ENCODE peak calls at places on chromosomes 13 and 19, in nine cellular contexts. R is keratinocyte, E is neuronal stem cell, K is fibroblast of lung, C is endodermal cell, Q is K562, S is SK-N-SH, Z is mesendoderm, U is neural progenitor cell. G is an unnamed sample.

GRCh38 chr13:106479849-106480400 is 55.5 kb downstream of the EFNB2 start:
- DNase-seq in R (no peak), E (no peak), K (no peak), C (no peak), Q (no peak), S (no peak), Z (no peak), U (no peak), G (no peak)

GRCh38 chr13:48749144-48749543 is 95.4 kb downstream of the CYSLTR2 start:
- DNase-seq in R (no peak), E (no peak), K (peak), C (no peak), Q (no peak), S (no peak), Z (no peak), U (no peak), G (no peak)

GRCh38 chr13:92463134-92463533 is 763.5 kb upstream of the GPC6 start:
- DNase-seq in R (no peak), E (no peak), K (no peak), C (no peak), Q (no peak), S (no peak), Z (no peak), U (no peak), G (no peak)

GRCh38 chr19:35975608-35976214 is 19.3 kb upstream of the SDHAF1 start:
- DNase-seq in R (no peak), E (peak), K (peak), C (peak), Q (peak), S (no peak), Z (peak), U (peak), G (peak)

GRCh38 chr13:24199016-24199415 is 38.5 kb downstream of the SPATA13 start:
- DNase-seq in R (no peak), E (no peak), K (no peak), C (peak), Q (no peak), S (no peak), Z (no peak), U (no peak), G (no peak)

GRCh38 chr19:33530261-33530660 is 8.7 kb upstream of the PEPD start:
- DNase-seq in R (no peak), E (no peak), K (no peak), C (no peak), Q (no peak), S (no peak), Z (no peak), U (no peak), G (no peak)

GRCh38 chr13:30082391-30082790 is 225.0 kb downstream of the KATNAL1 start:
- DNase-seq in R (no peak), E (no peak), K (no peak), C (no peak), Q (no peak), S (no peak), Z (no peak), U (no peak), G (no peak)

GRCh38 chr13:69423844-69424243 is 683.8 kb upstream of the ATXN8OS start:
- DNase-seq in R (no peak), E (no peak), K (no peak), C (peak), Q (no peak), S (no peak), Z (peak), U (peak), G (no peak)

GRCh38 chr19:41439441-41440222 is at the start of gene DMAC2:
- DNase-seq in R (peak), E (peak), K (peak), C (peak), Q (peak), S (peak), Z (peak), U (peak), G (peak)

GRCh38 chr13:27026396-27026795 is 145.2 kb downstream of the USP12 start:
- DNase-seq in R (no peak), E (no peak), K (no peak), C (no peak), Q (no peak), S (no peak), Z (no peak), U (no peak), G (no peak)

GRCh38 chr19:52520013-52520412 is 7.5 kb upstream of the ZNF808 start:
- DNase-seq in R (no peak), E (no peak), K (no peak), C (peak), Q (no peak), S (no peak), Z (peak), U (peak), G (no peak)

GRCh38 chr13:51902776-51903175 is 41.0 kb downstream of the CCDC70 start:
- DNase-seq in R (no peak), E (no peak), K (no peak), C (no peak), Q (no peak), S (no peak), Z (no peak), U (no peak), G (no peak)

GRCh38 chr19:45567609-45568008 is 17.0 kb downstream of the OPA3 start:
- DNase-seq in R (no peak), E (no peak), K (no peak), C (no peak), Q (no peak), S (no peak), Z (no peak), U (no peak), G (no peak)

GRCh38 chr13:43374621-43375020 is 351.2 kb downstream of the DNAJC15 start:
- DNase-seq in R (no peak), E (no peak), K (peak), C (no peak), Q (no peak), S (no peak), Z (no peak), U (no peak), G (peak)

GRCh38 chr19:8251025-8251472 is 41.9 kb downstream of the CERS4 start:
- DNase-seq in R (no peak), E (no peak), K (peak), C (no peak), Q (no peak), S (no peak), Z (no peak), U (no peak), G (no peak)

GRCh38 chr13:106183410-106184128 is 351.9 kb downstream of the EFNB2 start:
- DNase-seq in R (no peak), E (no peak), K (no peak), C (no peak), Q (no peak), S (no peak), Z (no peak), U (no peak), G (no peak)

GRCh38 chr19:6754653-6755463 is 12.4 kb downstream of the SH2D3A start:
- DNase-seq in R (no peak), E (no peak), K (no peak), C (no peak), Q (no peak), S (no peak), Z (no peak), U (no peak), G (no peak)

GRCh38 chr19:39951686-39952085 is 17.3 kb upstream of the FCGBP start:
- DNase-seq in R (no peak), E (no peak), K (peak), C (no peak), Q (no peak), S (no peak), Z (no peak), U (no peak), G (peak)

GRCh38 chr13:23969672-23970071 is 72.4 kb upstream of the C1QTNF9B start:
- DNase-seq in R (no peak), E (no peak), K (peak), C (no peak), Q (no peak), S (no peak), Z (peak), U (no peak), G (peak)

GRCh38 chr13:59755647-59756290 is 408.0 kb downstream of the DIAPH3 start:
- DNase-seq in R (no peak), E (no peak), K (no peak), C (no peak), Q (no peak), S (no peak), Z (no peak), U (no peak), G (no peak)

GRCh38 chr13:77299587-77299986 is 27.3 kb downstream of the MYCBP2 start:
- DNase-seq in R (no peak), E (no peak), K (no peak), C (no peak), Q (no peak), S (no peak), Z (no peak), U (no peak), G (no peak)

GRCh38 chr13:49376121-49376520 is 67.7 kb downstream of the CAB39L start:
- DNase-seq in R (no peak), E (no peak), K (no peak), C (no peak), Q (no peak), S (no peak), Z (no peak), U (no peak), G (no peak)

GRCh38 chr13:26019881-26020535 is 31.8 kb downstream of the SHISA2 start:
- DNase-seq in R (no peak), E (no peak), K (peak), C (no peak), Q (no peak), S (no peak), Z (no peak), U (no peak), G (peak)

GRCh38 chr13:99619207-99619606 is 117.9 kb downstream of the TM9SF2 start:
- DNase-seq in R (no peak), E (no peak), K (no peak), C (no peak), Q (no peak), S (no peak), Z (no peak), U (no peak), G (no peak)

GRCh38 chr19:11657307-11657706 is 60.0 kb downstream of the ZNF627 start:
- DNase-seq in R (no peak), E (no peak), K (no peak), C (no peak), Q (no peak), S (no peak), Z (peak), U (no peak), G (no peak)

GRCh38 chr13:30846311-30846710 is 59.8 kb upstream of the MEDAG start:
- DNase-seq in R (no peak), E (no peak), K (peak), C (no peak), Q (no peak), S (no peak), Z (no peak), U (no peak), G (peak)

GRCh38 chr19:55809381-55810058 is 22.3 kb downstream of the NLRP11 start:
- DNase-seq in R (no peak), E (no peak), K (peak), C (peak), Q (peak), S (peak), Z (peak), U (peak), G (peak)

GRCh38 chr13:19957320-19958118 is 1.0 kb upstream of the ZMYM2 start:
- DNase-seq in R (peak), E (peak), K (peak), C (peak), Q (no peak), S (peak), Z (peak), U (peak), G (peak)

GRCh38 chr19:6551607-6552450 is 21.0 kb downstream of the TNFSF9 start:
- DNase-seq in R (no peak), E (no peak), K (peak), C (peak), Q (peak), S (peak), Z (peak), U (peak), G (no peak)

GRCh38 chr13:113049521-113049941 is 56.1 kb upstream of the F7 start:
- DNase-seq in R (no peak), E (no peak), K (no peak), C (no peak), Q (no peak), S (no peak), Z (no peak), U (no peak), G (no peak)

GRCh38 chr19:2619076-2619475 is 83.4 kb downstream of the GNG7 start:
- DNase-seq in R (no peak), E (no peak), K (no peak), C (no peak), Q (no peak), S (no peak), Z (no peak), U (no peak), G (no peak)

GRCh38 chr13:19605161-19605955 is 28.1 kb upstream of the MPHOSPH8 start:
- DNase-seq in R (peak), E (no peak), K (peak), C (no peak), Q (no peak), S (no peak), Z (no peak), U (no peak), G (no peak)

GRCh38 chr19:49150106-49150943 is 4.9 kb downstream of the HRC start:
- DNase-seq in R (no peak), E (peak), K (peak), C (peak), Q (peak), S (peak), Z (peak), U (peak), G (peak)

GRCh38 chr13:76723551-76724232 is 162.5 kb downstream of the KCTD12 start:
- DNase-seq in R (no peak), E (no peak), K (peak), C (peak), Q (no peak), S (no peak), Z (peak), U (peak), G (peak)

GRCh38 chr13:50788551-50788950 is 54.9 kb downstream of the DLEU7 start:
- DNase-seq in R (no peak), E (no peak), K (no peak), C (no peak), Q (no peak), S (no peak), Z (no peak), U (no peak), G (no peak)

GRCh38 chr13:30044932-30045331 is 194.5 kb upstream of the UBL3 start:
- DNase-seq in R (no peak), E (no peak), K (no peak), C (no peak), Q (no peak), S (no peak), Z (no peak), U (no peak), G (no peak)

GRCh38 chr19:17671906-17672305 is 16.2 kb downstream of the UNC13A start:
- DNase-seq in R (no peak), E (no peak), K (peak), C (peak), Q (peak), S (peak), Z (peak), U (peak), G (peak)

GRCh38 chr13:39823063-39823713 is 167.7 kb downstream of the COG6 start:
- DNase-seq in R (no peak), E (no peak), K (no peak), C (no peak), Q (no peak), S (no peak), Z (no peak), U (no peak), G (no peak)

GRCh38 chr13:105370011-105370645 is 1165.3 kb downstream of the EFNB2 start:
- DNase-seq in R (no peak), E (no peak), K (peak), C (no peak), Q (no peak), S (no peak), Z (no peak), U (no peak), G (peak)

GRCh38 chr19:49689133-49690072 is at the start of gene ADM5:
- DNase-seq in R (no peak), E (no peak), K (no peak), C (peak), Q (no peak), S (peak), Z (peak), U (peak), G (no peak)

GRCh38 chr13:110445183-110445582 is 116.3 kb downstream of the RAB20 start:
- DNase-seq in R (no peak), E (no peak), K (peak), C (no peak), Q (no peak), S (no peak), Z (no peak), U (no peak), G (no peak)

GRCh38 chr13:110442946-110443632 is 118.4 kb downstream of the RAB20 start:
- DNase-seq in R (no peak), E (no peak), K (peak), C (no peak), Q (no peak), S (no peak), Z (no peak), U (no peak), G (peak)

GRCh38 chr13:110445722-110446569 is 115.6 kb downstream of the RAB20 start:
- DNase-seq in R (peak), E (no peak), K (no peak), C (no peak), Q (no peak), S (no peak), Z (no peak), U (no peak), G (no peak)

GRCh38 chr13:110444226-110444653 is 117.3 kb downstream of the RAB20 start:
- DNase-seq in R (no peak), E (no peak), K (peak), C (no peak), Q (no peak), S (no peak), Z (no peak), U (no peak), G (peak)

DNA sequence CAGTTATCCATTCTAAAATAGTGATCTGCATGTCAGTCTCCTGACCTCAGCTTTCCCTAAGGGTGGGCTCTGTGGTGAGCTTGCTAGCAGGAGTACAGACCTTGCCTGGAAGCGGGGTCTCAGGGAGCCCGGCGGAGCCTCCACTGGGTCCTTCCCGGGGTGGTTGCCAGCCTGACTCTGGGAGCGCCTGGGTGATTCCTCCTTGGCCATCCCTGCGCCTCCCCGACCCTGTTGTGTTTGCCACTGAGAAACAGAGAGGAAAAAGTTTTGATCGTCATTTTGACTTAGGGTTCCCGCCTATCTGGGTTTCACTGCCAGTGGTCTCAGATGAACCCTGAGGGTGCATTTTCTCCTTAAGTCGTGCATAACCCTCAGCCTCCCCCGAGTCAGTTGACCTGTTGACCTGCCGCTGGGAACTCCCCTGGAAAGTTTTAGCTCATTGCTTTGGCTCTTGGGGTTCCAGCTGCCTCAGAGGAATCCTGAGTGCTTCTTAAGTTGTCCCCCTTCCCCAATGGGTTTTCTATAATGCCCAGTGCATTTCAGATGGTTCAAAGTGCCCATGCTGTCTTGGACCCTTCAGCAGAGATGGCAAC is 117.8 kb downstream of the RAB20 start:
- DNase-seq in R (no peak), E (no peak), K (no peak), C (no peak), Q (no peak), S (no peak), Z (no peak), U (no peak), G (no peak)
- H3K9ac ChIP-seq in R (no peak), E (no peak), K (no peak), C (no peak), Q (no peak), S (no peak), Z (no peak), U (no peak), G (no peak)

DNA sequence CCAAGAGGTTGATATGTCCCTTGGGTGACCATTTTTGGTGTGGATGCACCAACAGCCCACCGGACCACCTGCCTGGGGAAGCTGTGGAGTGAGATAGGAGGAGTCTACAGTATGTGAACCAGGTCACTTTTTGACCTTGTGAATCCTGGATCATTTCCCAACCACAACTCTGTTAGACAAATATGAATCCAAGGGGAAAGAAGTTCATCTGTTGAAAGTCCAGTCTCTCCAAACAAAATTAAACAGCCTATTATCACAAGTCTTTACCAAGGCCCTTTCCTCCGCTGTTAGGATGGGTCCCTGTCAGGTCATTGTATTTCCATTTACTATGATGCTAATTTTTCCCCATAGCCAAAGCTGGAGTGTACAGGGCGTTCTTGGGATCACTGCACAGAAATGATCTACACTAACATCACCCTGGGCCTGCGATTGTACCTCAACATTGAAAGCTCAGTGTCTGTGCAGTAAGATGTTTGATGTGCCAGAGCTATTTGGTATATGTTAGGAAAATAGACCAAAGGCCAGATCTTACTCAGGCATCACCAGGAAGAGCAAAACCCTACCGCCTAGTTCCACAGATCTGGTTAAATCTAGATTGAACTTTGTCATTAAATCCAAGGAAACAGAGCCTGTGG is 117.1 kb downstream of the STARD13 start:
- DNase-seq in R (no peak), E (no peak), K (peak), C (no peak), Q (no peak), S (no peak), Z (no peak), U (no peak), G (no peak)
- H3K4me3 ChIP-seq in R (no peak), E (no peak), K (no peak), C (no peak), Q (no peak), S (no peak), Z (no peak), U (no peak), G (no peak)

GRCh38 chr19:13756210-13756609 is 8.1 kb upstream of the MRI1 start:
- DNase-seq in R (no peak), E (no peak), K (no peak), C (no peak), Q (no peak), S (no peak), Z (no peak), U (no peak), G (no peak)
- H3K9ac ChIP-seq in R (no peak), E (no peak), K (no peak), C (no peak), Q (no peak), S (no peak), Z (no peak), U (no peak), G (no peak)

DNA sequence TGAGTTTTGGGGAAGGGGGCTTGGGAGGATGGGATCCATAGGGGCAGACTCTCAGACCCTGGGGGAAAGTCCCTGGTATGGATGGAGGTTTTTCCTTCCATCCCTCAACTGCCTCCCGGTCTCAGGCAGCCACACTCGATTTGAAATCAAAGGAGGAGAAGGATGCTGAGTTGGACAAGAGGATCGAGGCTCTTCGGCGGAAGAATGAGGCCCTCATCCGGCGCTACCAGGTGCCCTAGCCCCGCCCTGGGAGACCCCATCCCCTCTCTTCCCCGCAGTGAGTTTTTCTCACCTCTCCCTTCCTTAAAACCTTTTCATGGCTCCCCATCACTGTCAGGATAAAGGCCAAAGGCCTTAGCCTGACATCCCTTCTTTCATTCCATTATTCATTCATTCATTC is 2.1 kb downstream of the CCDC9 start:
- DNase-seq in R (no peak), E (no peak), K (no peak), C (no peak), Q (no peak), S (no peak), Z (no peak), U (no peak), G (no peak)
- H3K4me3 ChIP-seq in R (no peak), E (peak), K (peak), C (peak), Q (peak), S (peak), Z (no peak), U (peak), G (peak)

G was measured in adipocyte.